ENCODE peak calls at places on chromosomes 6 and 20, in seven cellular contexts. S is naive B cell; H is choroid plexus epithelial cell; K is OCI-M1; T is ureter; R is Right ventricle myocardium inferior; B is activated CD4-positive, CD25-positive, alpha-beta regulatory T cell treated with anti-CD3 and anti-CD28 coated beads, Interleukin-2, amount 50 U/mL, for 72 hours. F is an unnamed sample.

GRCh38 chr6:75633045-75633444 is 31.4 kb downstream of the SENP6 start:
- DNase-seq in H (peak; percentile 30), B (no peak), S (no peak), T (no peak), R (no peak), K (peak; percentile 77), F (no peak)

GRCh38 chr20:45834797-45835161 is 1.2 kb downstream of the SNX21 start:
- DNase-seq in H (no peak), K (no peak), T (no peak), R (no peak), S (no peak), B (no peak), F (no peak)

GRCh38 chr6:134967711-134968110 is 17.8 kb upstream of the ALDH8A1 start:
- DNase-seq in B (no peak), T (no peak), S (no peak), H (no peak), R (no peak), K (no peak), F (no peak)

GRCh38 chr6:144217264-144217663 is 66.9 kb downstream of the STX11 start:
- DNase-seq in H (no peak), T (no peak), S (no peak), K (peak; percentile 54), B (no peak), R (no peak), F (peak; percentile 16)

GRCh38 chr6:134177753-134178229 is 125.4 kb upstream of the SLC2A12 start:
- DNase-seq in T (no peak), S (no peak), R (no peak), K (peak; percentile 66), H (peak; percentile 67), B (no peak), F (no peak)

GRCh38 chr20:44885392-44886275 is at the start of gene YWHAB:
- DNase-seq in S (peak; percentile 97), H (peak; percentile 98), R (peak; percentile 100), B (peak; percentile 98), K (peak; percentile 98), T (peak; percentile 99), F (peak; percentile 98)

GRCh38 chr6:106163966-106164877 is 78.1 kb downstream of the PRDM1 start:
- DNase-seq in S (peak; percentile 62), B (peak; percentile 64), H (peak; percentile 95), T (no peak), K (no peak), R (no peak), F (peak; percentile 43)

GRCh38 chr6:29651413-29652197 is 5.3 kb upstream of the MOG start:
- DNase-seq in R (no peak), B (no peak), T (no peak), H (peak; percentile 63), K (peak; percentile 68), S (peak; percentile 49), F (peak; percentile 64)

GRCh38 chr20:50541606-50542041 is 31.4 kb downstream of the PTPN1 start:
- DNase-seq in K (peak; percentile 58), H (peak; percentile 43), R (no peak), S (peak; percentile 58), T (no peak), B (no peak), F (no peak)

GRCh38 chr6:49327575-49327974 is 135.5 kb downstream of the MMUT start:
- DNase-seq in K (no peak), R (no peak), H (no peak), B (no peak), S (no peak), T (no peak), F (no peak)

GRCh38 chr20:35275741-35276251 is 2.1 kb downstream of the MMP24OS start:
- DNase-seq in S (no peak), K (no peak), B (no peak), H (no peak), R (no peak), T (no peak), F (no peak)

GRCh38 chr6:108417027-108417426 is 122.2 kb downstream of the AFG1L start:
- DNase-seq in H (peak; percentile 59), T (no peak), S (no peak), K (no peak), R (no peak), B (no peak), F (no peak)

GRCh38 chr6:155188707-155189496 is 74.9 kb upstream of the CLDN20 start:
- DNase-seq in S (no peak), K (no peak), R (no peak), B (no peak), H (peak; percentile 94), T (no peak), F (peak; percentile 7)

GRCh38 chr20:41159547-41159946 is 22.2 kb downstream of the PLCG1 start:
- DNase-seq in R (no peak), H (no peak), K (no peak), T (no peak), B (no peak), S (no peak), F (no peak)